ENCODE peak calls at places on chromosomes 1 and 21, in ten cellular contexts. O is A673, N is coronary artery, V is cardiac fibroblast, I is brain microvascular endothelial cell, Q is fibroblast of villous mesenchyme, T is pancreas, B is A549, G is psoas muscle, E is sigmoid colon. F is an unnamed sample.

GRCh38 chr1:236209713-236210112 is 67.4 kb downstream of the GPR137B start:
- DNase-seq in O (no peak), N (no peak), V (no peak), I (no peak), Q (no peak), T (no peak), B (no peak), G (no peak), E (no peak), F (no peak)

GRCh38 chr1:78833491-78833890 is 173.0 kb downstream of the ADGRL4 start:
- DNase-seq in O (peak), N (no peak), V (peak), I (peak), Q (peak), T (no peak), B (peak), G (no peak), E (no peak), F (peak)

GRCh38 chr1:30009720-30010119 is 713.7 kb downstream of the MATN1 start:
- DNase-seq in O (no peak), N (no peak), V (no peak), I (no peak), Q (no peak), T (no peak), B (no peak), G (no peak), E (no peak), F (no peak)

GRCh38 chr1:95427525-95427924 is 193.5 kb downstream of the RWDD3 start:
- DNase-seq in O (no peak), N (no peak), V (no peak), I (no peak), Q (no peak), T (no peak), B (no peak), G (no peak), E (no peak), F (no peak)

GRCh38 chr1:155030899-155031298 is 2.7 kb downstream of the DCST2 start:
- DNase-seq in O (no peak), N (no peak), V (no peak), I (no peak), Q (no peak), T (no peak), B (no peak), G (no peak), E (no peak), F (no peak)

GRCh38 chr1:20141001-20141400 is 1.9 kb downstream of the PLA2G2F start:
- DNase-seq in O (no peak), N (no peak), V (no peak), I (no peak), Q (no peak), T (peak), B (no peak), G (no peak), E (peak), F (no peak)

GRCh38 chr21:38898422-38899098 is 92.8 kb downstream of the ETS2 start:
- DNase-seq in O (peak), N (no peak), V (no peak), I (no peak), Q (no peak), T (no peak), B (no peak), G (no peak), E (no peak), F (no peak)

GRCh38 chr1:116382321-116382720 is 9.3 kb downstream of the ATP1A1 start:
- DNase-seq in O (no peak), N (no peak), V (peak), I (no peak), Q (peak), T (no peak), B (no peak), G (no peak), E (no peak), F (peak)

GRCh38 chr1:108121361-108122143 is 78.6 kb downstream of the SLC25A24 start:
- DNase-seq in O (no peak), N (no peak), V (peak), I (peak), Q (peak), T (no peak), B (peak), G (peak), E (no peak), F (no peak)

GRCh38 chr1:17563494-17564281 is 24.2 kb downstream of the ARHGEF10L start:
- DNase-seq in O (no peak), N (no peak), V (no peak), I (no peak), Q (no peak), T (no peak), B (no peak), G (no peak), E (no peak), F (no peak)

GRCh38 chr1:243715285-243715684 is 134.8 kb downstream of the AKT3 start:
- DNase-seq in O (peak), N (no peak), V (peak), I (no peak), Q (peak), T (no peak), B (no peak), G (no peak), E (no peak), F (peak)

GRCh38 chr21:32044205-32044874 is 171.5 kb downstream of the HUNK start:
- DNase-seq in O (no peak), N (peak), V (no peak), I (no peak), Q (no peak), T (no peak), B (no peak), G (no peak), E (no peak), F (no peak)

GRCh38 chr1:84749427-84749826 is 59.2 kb upstream of the SSX2IP start:
- DNase-seq in O (no peak), N (no peak), V (no peak), I (no peak), Q (no peak), T (no peak), B (no peak), G (no peak), E (no peak), F (no peak)

GRCh38 chr1:237383825-237384612 is 342.0 kb downstream of the RYR2 start:
- DNase-seq in O (no peak), N (no peak), V (peak), I (peak), Q (peak), T (no peak), B (no peak), G (no peak), E (no peak), F (peak)

GRCh38 chr1:28756846-28757245 is 20.1 kb downstream of the YTHDF2 start:
- DNase-seq in O (no peak), N (no peak), V (peak), I (no peak), Q (no peak), T (no peak), B (no peak), G (no peak), E (no peak), F (peak)
- H3K4me3 ChIP-seq in O (no peak), N (no peak), V (no peak), I (no peak), Q (no peak), T (no peak), B (no peak), G (no peak), E (no peak), F (no peak)

GRCh38 chr1:33119532-33120217 is 38.7 kb downstream of the AZIN2 start:
- DNase-seq in O (no peak), N (no peak), V (no peak), I (no peak), Q (no peak), T (no peak), B (no peak), G (no peak), E (no peak), F (peak)
- TF ChIP-seq CTCF in O (no peak), N (no peak), V (peak), I (peak), Q (peak), T (no peak), B (no peak), G (no peak), E (no peak), F (peak)

DNA sequence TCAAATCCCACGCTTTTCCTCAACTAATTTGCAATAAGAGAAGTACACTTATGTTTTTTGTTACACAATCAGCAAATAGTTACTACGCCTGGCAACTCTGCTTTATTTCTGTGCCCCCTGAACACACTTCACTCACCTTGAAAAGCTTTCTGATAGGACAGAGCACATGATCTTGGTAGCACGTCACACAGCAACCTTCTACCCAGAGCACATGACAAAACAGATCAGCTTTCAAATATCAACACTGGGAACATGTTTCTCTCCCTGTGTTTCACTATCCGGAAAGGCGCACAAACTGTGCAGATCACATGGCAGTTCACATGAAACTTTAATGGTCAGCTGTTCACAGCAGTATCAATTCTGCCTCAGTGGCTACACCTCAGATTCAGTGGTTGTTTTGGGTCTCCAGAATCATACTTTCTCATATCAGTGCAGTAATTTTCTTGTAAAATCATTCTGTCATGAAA is 2.2 kb downstream of the SLC19A2 start:
- DNase-seq in O (no peak), N (no peak), V (peak), I (no peak), Q (peak), T (no peak), B (no peak), G (peak), E (no peak), F (peak)
- H3K4me3 ChIP-seq in O (peak), N (peak), V (peak), I (peak), Q (peak), T (peak), B (no peak), G (peak), E (peak), F (peak)

DNA sequence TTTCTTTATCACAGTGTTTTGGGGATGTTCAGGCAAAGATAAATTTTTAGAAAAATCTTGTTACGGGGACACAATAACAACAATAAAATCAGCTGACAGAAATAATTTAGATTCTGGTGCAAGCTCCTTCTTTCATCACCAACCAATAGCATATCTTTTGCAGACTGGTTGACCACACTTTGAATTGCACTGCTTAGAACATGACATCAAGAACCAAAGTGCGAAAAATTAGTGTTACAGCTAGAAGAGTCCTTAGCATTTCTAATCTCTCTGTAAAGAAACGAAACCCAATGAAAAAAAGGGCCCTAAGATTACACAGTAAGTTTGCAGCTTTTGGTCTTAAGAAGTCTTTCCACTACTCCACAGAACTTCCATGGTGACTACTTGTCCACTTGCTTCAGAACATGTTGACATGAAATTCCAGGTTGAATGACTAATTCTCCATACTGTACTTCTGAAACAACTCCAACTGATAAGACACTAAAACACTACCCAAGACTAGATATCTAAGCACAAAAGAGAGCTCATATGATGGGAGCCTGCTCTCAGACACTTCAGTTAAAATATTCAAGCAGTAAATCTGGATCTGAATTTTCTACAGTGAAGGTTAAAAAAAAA is 31.3 kb downstream of the XKR8 start:
- DNase-seq in O (no peak), N (no peak), V (peak), I (peak), Q (peak), T (no peak), B (no peak), G (no peak), E (no peak), F (peak)
- TF ChIP-seq CTCF in O (no peak), N (no peak), V (no peak), I (no peak), Q (no peak), T (no peak), B (no peak), G (no peak), E (no peak), F (no peak)